ENCODE peak calls at places on chromosomes 4 and X, in four cellular contexts. U is heart left ventricle, I is pancreas, G is AG04450. A is an unnamed sample.

GRCh38 chrX:123917069-123917468 is 44.4 kb upstream of the STAG2 start:
- DNase-seq in U (no peak), I (no peak), G (no peak), A (no peak)

GRCh38 chrX:16113978-16114554 is 9.3 kb upstream of the GRPR start:
- DNase-seq in U (no peak), I (no peak), G (no peak), A (no peak)

GRCh38 chr4:51909236-51909703 is 66.3 kb downstream of the DCUN1D4 start:
- DNase-seq in G (no peak), I (peak; percentile 80), U (no peak), A (no peak)

GRCh38 chr4:107978716-107979451 is 10.8 kb upstream of the HADH start:
- DNase-seq in I (no peak), U (no peak), G (no peak), A (no peak)

GRCh38 chrX:40132751-40133150 is 35.0 kb upstream of the BCOR start:
- DNase-seq in U (peak; percentile 75), G (no peak), I (peak; percentile 64), A (no peak)

GRCh38 chr4:130249002-130249401 is 1153.0 kb downstream of the C4orf33 start:
- DNase-seq in G (no peak), I (no peak), U (no peak), A (no peak)

GRCh38 chr4:99079625-99080295 is 8.8 kb downstream of the ADH5 start:
- DNase-seq in G (no peak), I (no peak), U (no peak), A (no peak)

GRCh38 chr4:176339936-176340761 is 20.4 kb downstream of the SPCS3 start:
- DNase-seq in U (no peak), G (no peak), I (no peak), A (no peak)

GRCh38 chrX:34655496-34656258 is 1.4 kb downstream of the TMEM47 start:
- DNase-seq in U (no peak), G (no peak), I (no peak), A (no peak)

GRCh38 chrX:49116076-49116475 is 7.5 kb downstream of the GPKOW start:
- DNase-seq in G (no peak), I (no peak), U (no peak), A (no peak)

GRCh38 chr4:109631709-109632108 is 71.5 kb downstream of the CASP6 start:
- DNase-seq in U (peak; percentile 12), I (peak; percentile 15), G (no peak), A (no peak)

GRCh38 chr4:123667496-123667895 is 270.9 kb downstream of the SPRY1 start:
- DNase-seq in G (peak; percentile 26), U (no peak), I (no peak), A (no peak)

GRCh38 chr4:166482755-166483154 is 609.7 kb downstream of the TLL1 start:
- DNase-seq in I (no peak), G (no peak), U (no peak), A (no peak)

DNA sequence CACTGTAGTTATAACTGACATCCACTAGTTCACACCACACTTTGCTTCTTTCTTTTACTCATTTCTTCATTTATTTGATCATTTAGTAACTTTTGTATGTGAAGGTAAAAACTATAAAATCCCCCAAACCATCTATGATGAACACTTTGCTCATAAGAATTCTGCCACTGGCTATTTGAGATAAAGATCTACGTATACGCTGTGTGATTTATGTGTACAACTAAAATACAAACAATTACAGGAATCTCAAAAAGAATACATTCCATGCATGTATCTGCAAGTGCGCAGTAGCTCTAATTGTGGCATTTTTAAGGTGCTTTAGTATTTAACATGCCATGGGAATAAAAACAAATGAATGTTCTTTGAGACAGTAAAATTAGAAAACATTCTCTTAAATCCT is 156.9 kb upstream of the NAP1L5 start:
- DNase-seq in I (no peak), U (no peak), G (no peak), A (no peak)
- TF ChIP-seq CTCF in I (no peak), U (no peak), G (no peak), A (no peak)

DNA sequence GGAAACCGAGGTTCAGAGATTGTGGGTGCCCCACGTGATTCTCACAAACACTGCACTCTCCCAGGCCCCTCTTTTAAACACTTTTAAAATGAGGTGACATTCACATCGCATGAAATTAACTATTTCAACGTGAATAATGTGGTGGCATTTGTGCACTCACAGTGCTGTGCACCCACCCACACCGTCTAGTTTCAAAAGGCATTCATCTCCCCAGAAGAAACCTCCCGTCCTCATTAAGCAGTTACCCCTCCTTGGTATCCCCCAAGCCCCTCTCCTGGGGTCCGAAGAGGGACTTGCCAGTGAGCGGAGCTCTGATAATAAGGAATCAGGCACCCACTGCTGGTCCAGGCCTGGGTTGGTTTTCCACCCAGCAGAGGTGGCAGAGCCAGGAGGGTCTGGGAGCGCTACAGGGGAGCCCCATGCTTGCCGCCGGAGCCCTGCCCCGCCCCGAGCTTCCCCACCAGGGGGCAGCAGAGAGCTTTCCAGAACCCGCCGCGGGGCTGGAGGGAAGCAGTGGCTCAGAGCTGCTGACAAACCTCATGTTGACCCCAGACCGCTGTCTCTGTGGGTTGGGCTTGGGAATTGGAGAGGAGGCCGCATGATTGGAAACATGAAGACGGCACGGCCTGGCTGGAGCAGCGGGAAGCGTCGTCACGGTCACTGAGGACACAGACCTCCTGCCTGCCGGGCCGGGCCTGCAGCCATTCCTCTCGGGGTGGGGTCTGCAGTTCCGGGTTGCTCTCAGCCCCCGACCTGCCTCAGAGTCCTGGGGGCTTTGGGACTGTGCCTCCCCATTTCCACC is 27.5 kb upstream of the HTRA3 start:
- DNase-seq in G (peak; percentile 66), U (peak; percentile 88), I (peak; percentile 64), A (no peak)
- H3K4me3 ChIP-seq in G (no peak overlapping the region), U (no peak overlapping the region), I (no peak overlapping the region), A (no peak overlapping the region)

DNA sequence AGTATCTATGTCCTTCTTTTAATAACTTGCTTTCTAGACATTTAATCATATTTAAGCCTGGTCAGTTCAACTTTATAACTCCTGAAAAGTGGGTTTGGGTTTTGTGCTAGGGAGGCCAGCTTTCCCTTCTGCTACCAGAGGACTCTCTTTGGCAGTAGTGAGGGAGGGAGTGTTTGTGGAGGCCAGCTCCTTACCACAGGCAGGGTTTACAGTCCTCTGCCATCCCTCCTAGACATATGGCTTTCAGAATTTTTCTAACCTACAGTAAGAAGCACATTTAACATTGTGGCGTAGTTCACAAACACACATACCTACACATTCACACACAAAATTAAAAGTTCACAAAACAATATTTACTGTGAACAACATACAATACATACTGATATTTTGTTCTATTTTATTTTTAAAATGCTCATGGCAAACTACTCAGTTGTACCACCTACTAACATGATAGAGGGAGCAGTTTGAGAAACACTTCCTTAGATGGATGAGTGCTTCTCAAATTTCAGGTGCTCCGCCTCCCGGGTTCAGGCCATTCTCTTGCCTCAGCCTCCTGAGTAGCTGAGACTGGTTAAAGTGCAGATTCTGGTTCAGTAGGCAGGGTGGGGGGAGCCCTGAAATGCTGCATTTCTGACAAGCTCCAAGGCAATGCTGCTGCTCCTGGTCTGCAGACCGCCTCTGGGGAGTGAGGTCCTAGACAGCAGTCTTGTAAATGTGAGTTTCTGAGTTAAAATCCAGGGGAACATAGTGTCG is 86.7 kb downstream of the PTTG2 start:
- DNase-seq in I (no peak), G (no peak), U (no peak), A (no peak)
- TF ChIP-seq CTCF in I (no peak), G (peak; percentile 7), U (no peak), A (no peak)

GRCh38 chrX:115561605-115562491 is 874 bp downstream of the PLS3 start:
- DNase-seq in U (peak; percentile 46), I (peak; percentile 39), G (no peak), A (no peak)

GRCh38 chrX:115564243-115564642 is 3.3 kb downstream of the PLS3 start:
- DNase-seq in I (no peak), U (no peak), G (no peak), A (no peak)

GRCh38 chrX:115562492-115562872 is 1.5 kb downstream of the PLS3 start:
- DNase-seq in I (no peak), U (peak; percentile 10), G (no peak), A (no peak)

GRCh38 chrX:115565888-115566287 is 4.9 kb downstream of the PLS3 start:
- DNase-seq in I (no peak), U (no peak), G (no peak), A (no peak)

DNA sequence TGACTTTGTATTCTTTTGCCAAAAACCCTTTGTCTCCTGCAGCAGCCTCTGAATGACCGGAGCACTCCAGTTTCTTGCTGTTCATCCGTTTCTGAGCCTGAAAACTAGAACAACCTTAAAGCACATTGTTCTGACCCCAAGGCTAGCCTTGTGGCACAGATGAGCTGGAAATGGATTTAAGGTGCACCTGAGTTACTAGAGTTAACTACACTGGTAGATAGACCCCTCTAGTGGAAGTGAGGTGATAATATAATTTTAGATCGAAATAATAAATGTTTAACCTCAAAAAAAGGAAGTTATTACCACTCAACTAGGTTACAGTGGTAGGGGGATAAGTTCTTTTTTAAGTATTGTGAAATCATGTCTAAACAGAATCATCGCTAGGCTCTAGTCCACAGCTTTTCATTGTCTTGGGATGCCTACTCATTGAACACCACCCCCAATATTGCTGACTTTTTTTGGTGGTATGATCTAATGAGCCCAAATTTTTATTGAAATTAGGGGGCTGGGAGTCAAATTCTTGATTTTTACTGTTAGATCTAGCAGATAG is 2.7 kb downstream of the PLS3 start:
- DNase-seq in I (no peak), G (no peak), U (no peak), A (no peak)
- H3K4me3 ChIP-seq in I (no peak overlapping the region), G (peak overlapping the region; percentile 72), U (peak overlapping the region; percentile 77), A (no peak overlapping the region)

GRCh38 chr4:138927065-138927464 is 88.5 kb upstream of the NOCT start:
- DNase-seq in I (no peak), G (no peak), U (no peak), A (no peak)
- TF ChIP-seq CTCF in I (no peak), G (no peak), U (no peak), A (no peak)

GRCh38 chr4:2040391-2041233 is 18.5 kb upstream of the NAT8L start:
- DNase-seq in I (no peak), G (no peak), U (no peak), A (no peak)
- H3K4me3 ChIP-seq in I (peak overlapping the region; percentile 56), G (no peak overlapping the region), U (peak overlapping the region; percentile 52), A (no peak overlapping the region)

DNA sequence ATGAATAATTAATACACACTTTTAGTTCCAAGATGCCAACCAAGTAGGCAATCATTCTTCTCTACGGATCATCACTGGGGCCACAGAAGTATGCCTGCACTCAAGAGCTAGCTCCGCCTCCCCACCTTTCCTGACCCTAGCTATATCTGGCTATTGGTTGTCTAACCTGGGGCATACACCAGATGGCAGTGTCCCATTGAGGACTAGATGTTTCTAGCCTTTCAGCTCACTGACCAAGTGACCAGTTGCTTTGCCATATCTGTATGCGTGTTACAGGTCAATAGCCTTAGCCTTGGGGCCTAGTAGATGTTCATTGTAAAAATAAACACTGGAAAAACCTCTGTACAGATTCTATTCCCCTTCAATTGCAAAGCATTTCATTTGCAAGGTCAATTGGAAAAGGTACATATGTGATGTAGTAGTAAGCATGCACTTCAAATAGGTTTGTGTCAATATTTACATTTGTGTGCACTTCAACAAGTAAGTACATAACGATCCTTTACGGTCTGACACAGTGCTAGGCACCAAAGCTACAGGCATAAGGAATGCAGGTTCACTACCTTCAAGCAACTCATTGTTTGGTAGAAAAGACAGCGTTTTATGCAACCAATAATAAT is 521.7 kb downstream of the PPARGC1A start:
- DNase-seq in U (peak; percentile 22), I (no peak), G (no peak), A (no peak)
- TF ChIP-seq CTCF in U (peak; percentile 59), I (no peak), G (no peak), A (no peak)

A was measured in GM12864.